ENCODE peak calls at places on chromosome 18, in seven cellular contexts. One of them, this sample, is unnamed. For H3K36me3, the result is how much of the 10 kb centered on the place peaks cover.

GRCh38 chr18:22441638-22442037 is 23.9 kb upstream of the CTAGE1 start:
- DNase-seq in thyroid gland: no peak
- DNase-seq in Peyer's patch: no peak
- DNase-seq in fibroblast of lung: no peak
- DNase-seq in CD8-positive, alpha-beta T cell: no peak
- DNase-seq in HCT116: no peak
- DNase-seq in adrenal gland: no peak
- DNase-seq in this sample: no peak

GRCh38 chr18:46497129-46497528 is 159.9 kb downstream of the LOXHD1 start:
- DNase-seq in HCT116: no peak
- DNase-seq in thyroid gland: peak
- DNase-seq in adrenal gland: no peak
- DNase-seq in CD8-positive, alpha-beta T cell: peak
- DNase-seq in fibroblast of lung: peak
- DNase-seq in Peyer's patch: no peak
- DNase-seq in this sample: no peak

GRCh38 chr18:43627833-43628370 is 350.6 kb upstream of the SYT4 start:
- DNase-seq in fibroblast of lung: no peak
- DNase-seq in HCT116: no peak
- DNase-seq in Peyer's patch: no peak
- DNase-seq in thyroid gland: no peak
- DNase-seq in CD8-positive, alpha-beta T cell: no peak
- DNase-seq in adrenal gland: no peak
- DNase-seq in this sample: no peak

GRCh38 chr18:48923746-48924580 is 26.8 kb downstream of the SMAD7 start:
- DNase-seq in thyroid gland: no peak
- DNase-seq in fibroblast of lung: peak
- DNase-seq in Peyer's patch: peak
- DNase-seq in adrenal gland: no peak
- DNase-seq in CD8-positive, alpha-beta T cell: no peak
- DNase-seq in HCT116: no peak
- DNase-seq in this sample: no peak

GRCh38 chr18:61929881-61930640 is 37.3 kb upstream of the RNF152 start:
- DNase-seq in adrenal gland: no peak
- DNase-seq in HCT116: no peak
- DNase-seq in CD8-positive, alpha-beta T cell: no peak
- DNase-seq in thyroid gland: no peak
- DNase-seq in Peyer's patch: no peak
- DNase-seq in fibroblast of lung: no peak
- DNase-seq in this sample: no peak

GRCh38 chr18:37385846-37386435 is 179.7 kb downstream of the CELF4 start:
- DNase-seq in HCT116: peak
- DNase-seq in fibroblast of lung: peak
- DNase-seq in CD8-positive, alpha-beta T cell: no peak
- DNase-seq in Peyer's patch: no peak
- DNase-seq in thyroid gland: no peak
- DNase-seq in adrenal gland: no peak
- DNase-seq in this sample: no peak

GRCh38 chr18:41660654-41661053 is 294.4 kb upstream of the PIK3C3 start:
- DNase-seq in HCT116: no peak
- DNase-seq in fibroblast of lung: peak
- DNase-seq in CD8-positive, alpha-beta T cell: no peak
- DNase-seq in Peyer's patch: no peak
- DNase-seq in thyroid gland: no peak
- DNase-seq in adrenal gland: no peak
- DNase-seq in this sample: no peak

GRCh38 chr18:75422341-75422910 is 5.1 kb downstream of the SMIM21 start:
- DNase-seq in CD8-positive, alpha-beta T cell: no peak
- DNase-seq in thyroid gland: no peak
- DNase-seq in Peyer's patch: no peak
- DNase-seq in HCT116: no peak
- DNase-seq in adrenal gland: no peak
- DNase-seq in fibroblast of lung: peak
- DNase-seq in this sample: no peak

GRCh38 chr18:53757346-53757745 is 467.1 kb downstream of the MBD2 start:
- DNase-seq in Peyer's patch: no peak
- DNase-seq in adrenal gland: no peak
- DNase-seq in fibroblast of lung: peak
- DNase-seq in CD8-positive, alpha-beta T cell: no peak
- DNase-seq in thyroid gland: no peak
- DNase-seq in HCT116: no peak
- DNase-seq in this sample: no peak

GRCh38 chr18:36516726-36517125 is 219.2 kb downstream of the FHOD3 start:
- DNase-seq in adrenal gland: no peak
- DNase-seq in CD8-positive, alpha-beta T cell: no peak
- DNase-seq in HCT116: no peak
- DNase-seq in thyroid gland: no peak
- DNase-seq in fibroblast of lung: no peak
- DNase-seq in Peyer's patch: no peak
- DNase-seq in this sample: no peak

GRCh38 chr18:79458917-79459803 is 63.4 kb downstream of the NFATC1 start:
- DNase-seq in thyroid gland: no peak
- DNase-seq in adrenal gland: no peak
- DNase-seq in fibroblast of lung: no peak
- DNase-seq in HCT116: no peak
- DNase-seq in CD8-positive, alpha-beta T cell: no peak
- DNase-seq in Peyer's patch: no peak
- DNase-seq in this sample: no peak

GRCh38 chr18:79461627-79462026 is 65.9 kb downstream of the NFATC1 start:
- DNase-seq in fibroblast of lung: no peak
- DNase-seq in CD8-positive, alpha-beta T cell: no peak
- DNase-seq in HCT116: no peak
- DNase-seq in thyroid gland: no peak
- DNase-seq in Peyer's patch: no peak
- DNase-seq in adrenal gland: no peak
- DNase-seq in this sample: no peak

GRCh38 chr18:79459946-79460345 is 64.2 kb downstream of the NFATC1 start:
- DNase-seq in thyroid gland: no peak
- DNase-seq in fibroblast of lung: peak
- DNase-seq in HCT116: no peak
- DNase-seq in Peyer's patch: no peak
- DNase-seq in adrenal gland: no peak
- DNase-seq in CD8-positive, alpha-beta T cell: no peak
- DNase-seq in this sample: no peak

GRCh38 chr18:79458131-79458838 is 62.6 kb downstream of the NFATC1 start:
- DNase-seq in fibroblast of lung: peak
- DNase-seq in adrenal gland: peak
- DNase-seq in CD8-positive, alpha-beta T cell: no peak
- DNase-seq in Peyer's patch: peak
- DNase-seq in HCT116: peak
- DNase-seq in thyroid gland: no peak
- DNase-seq in this sample: peak

GRCh38 chr18:79460445-79461300 is 64.9 kb downstream of the NFATC1 start:
- DNase-seq in fibroblast of lung: peak
- DNase-seq in CD8-positive, alpha-beta T cell: no peak
- DNase-seq in HCT116: no peak
- DNase-seq in Peyer's patch: peak
- DNase-seq in adrenal gland: no peak
- DNase-seq in thyroid gland: no peak
- DNase-seq in this sample: no peak
- TF ChIP-seq CTCF in fibroblast of lung: no peak
- TF ChIP-seq CTCF in CD8-positive, alpha-beta T cell: no peak
- TF ChIP-seq CTCF in HCT116: no peak
- TF ChIP-seq CTCF in Peyer's patch: no peak
- TF ChIP-seq CTCF in adrenal gland: no peak
- TF ChIP-seq CTCF in thyroid gland: no peak
- TF ChIP-seq CTCF in this sample: no peak

DNA sequence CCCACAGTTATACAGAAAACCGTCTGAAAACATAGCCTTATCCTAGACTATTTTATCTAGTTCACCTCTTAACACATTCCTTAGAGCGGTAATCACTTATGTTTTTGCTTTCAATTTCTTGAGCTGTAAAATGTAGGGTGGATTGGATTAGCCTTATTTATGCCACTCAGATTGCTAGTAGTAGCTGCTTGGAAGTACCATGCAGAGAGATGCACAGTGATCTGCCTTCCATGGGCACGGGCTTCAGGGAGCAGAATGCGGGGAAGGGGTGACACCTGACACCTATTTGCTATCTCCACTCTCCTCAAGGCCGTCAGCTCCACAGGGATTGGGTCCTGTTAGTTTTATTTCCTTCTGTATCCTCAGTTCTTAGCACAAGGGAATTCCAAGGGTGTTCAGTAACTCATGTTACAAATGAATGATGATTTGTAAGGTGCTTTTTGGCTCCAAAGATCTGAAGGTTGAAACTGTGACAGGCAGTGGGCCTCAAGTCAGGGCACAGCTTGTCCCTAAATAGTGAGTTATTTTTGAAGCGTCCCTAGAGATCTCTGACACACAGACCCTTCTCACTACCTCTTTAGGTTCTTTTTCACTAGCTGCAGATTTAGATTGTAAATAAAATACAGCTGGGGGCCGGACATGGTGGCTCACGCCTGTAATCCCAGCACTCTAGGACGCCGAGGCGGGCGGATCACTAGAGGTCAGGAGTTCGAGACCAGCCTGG is 64.0 kb upstream of the PMAIP1 start:
- DNase-seq in CD8-positive, alpha-beta T cell: no peak
- DNase-seq in adrenal gland: no peak
- DNase-seq in HCT116: no peak
- DNase-seq in Peyer's patch: no peak
- DNase-seq in thyroid gland: no peak
- DNase-seq in fibroblast of lung: peak
- DNase-seq in this sample: no peak
- H3K4me3 ChIP-seq in CD8-positive, alpha-beta T cell: no peak
- H3K4me3 ChIP-seq in adrenal gland: no peak
- H3K4me3 ChIP-seq in HCT116: no peak
- H3K4me3 ChIP-seq in Peyer's patch: no peak
- H3K4me3 ChIP-seq in thyroid gland: no peak
- H3K4me3 ChIP-seq in fibroblast of lung: no peak
- H3K4me3 ChIP-seq in this sample: no peak

DNA sequence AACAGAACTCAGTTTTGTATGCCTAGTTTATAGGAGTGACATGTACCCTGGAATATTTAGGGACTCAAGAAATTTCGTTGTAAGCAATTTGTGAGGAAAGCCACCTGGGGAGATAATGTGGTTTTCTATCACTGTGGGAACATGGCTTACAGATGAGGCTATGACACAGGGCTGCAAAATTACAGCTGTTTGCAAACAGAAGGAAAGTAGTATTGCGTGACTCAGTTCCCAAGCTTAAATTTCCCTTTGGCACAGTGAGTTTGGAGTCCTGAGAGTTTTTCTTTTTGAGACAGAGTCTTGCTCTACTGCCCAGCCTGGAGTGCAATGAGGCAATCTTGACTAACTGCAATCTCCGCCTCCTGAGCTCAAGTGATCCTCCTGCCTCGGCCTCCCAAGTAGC is 149.8 kb downstream of the MYO5B start:
- DNase-seq in thyroid gland: no peak
- DNase-seq in fibroblast of lung: no peak
- DNase-seq in HCT116: no peak
- DNase-seq in CD8-positive, alpha-beta T cell: no peak
- DNase-seq in adrenal gland: no peak
- DNase-seq in Peyer's patch: no peak
- DNase-seq in this sample: no peak
- H3K36me3 ChIP-seq in thyroid gland: under half
- H3K36me3 ChIP-seq in fibroblast of lung: under half
- H3K36me3 ChIP-seq in HCT116: under half
- H3K36me3 ChIP-seq in CD8-positive, alpha-beta T cell: under half
- H3K36me3 ChIP-seq in adrenal gland: under half
- H3K36me3 ChIP-seq in Peyer's patch: under half
- H3K36me3 ChIP-seq in this sample: under half

GRCh38 chr18:32289480-32290075 is 99.7 kb downstream of the MEP1B start:
- DNase-seq in fibroblast of lung: peak
- DNase-seq in HCT116: peak
- DNase-seq in thyroid gland: peak
- DNase-seq in CD8-positive, alpha-beta T cell: peak
- DNase-seq in Peyer's patch: peak
- DNase-seq in adrenal gland: no peak
- DNase-seq in this sample: no peak
- TF ChIP-seq CTCF in fibroblast of lung: peak
- TF ChIP-seq CTCF in HCT116: peak
- TF ChIP-seq CTCF in thyroid gland: peak
- TF ChIP-seq CTCF in CD8-positive, alpha-beta T cell: no peak
- TF ChIP-seq CTCF in Peyer's patch: peak
- TF ChIP-seq CTCF in adrenal gland: peak
- TF ChIP-seq CTCF in this sample: peak

GRCh38 chr18:76697441-76697901 is 124.9 kb upstream of the ZNF236 start:
- DNase-seq in CD8-positive, alpha-beta T cell: no peak
- DNase-seq in Peyer's patch: no peak
- DNase-seq in adrenal gland: no peak
- DNase-seq in fibroblast of lung: peak
- DNase-seq in HCT116: no peak
- DNase-seq in thyroid gland: no peak
- DNase-seq in this sample: no peak
- H3K4me3 ChIP-seq in CD8-positive, alpha-beta T cell: no peak
- H3K4me3 ChIP-seq in Peyer's patch: no peak
- H3K4me3 ChIP-seq in adrenal gland: no peak
- H3K4me3 ChIP-seq in fibroblast of lung: peak
- H3K4me3 ChIP-seq in HCT116: no peak
- H3K4me3 ChIP-seq in thyroid gland: no peak
- H3K4me3 ChIP-seq in this sample: no peak

GRCh38 chr18:79707671-79708070 is 28.1 kb downstream of the CTDP1 start:
- DNase-seq in Peyer's patch: no peak
- DNase-seq in thyroid gland: no peak
- DNase-seq in adrenal gland: no peak
- DNase-seq in CD8-positive, alpha-beta T cell: no peak
- DNase-seq in HCT116: no peak
- DNase-seq in fibroblast of lung: no peak
- DNase-seq in this sample: no peak
- H3K36me3 ChIP-seq in Peyer's patch: half or more
- H3K36me3 ChIP-seq in thyroid gland: under half
- H3K36me3 ChIP-seq in adrenal gland: under half
- H3K36me3 ChIP-seq in CD8-positive, alpha-beta T cell: under half
- H3K36me3 ChIP-seq in HCT116: under half
- H3K36me3 ChIP-seq in fibroblast of lung: under half
- H3K36me3 ChIP-seq in this sample: under half

GRCh38 chr18:6222271-6222670 is 192.4 kb downstream of the L3MBTL4 start:
- DNase-seq in Peyer's patch: no peak
- DNase-seq in fibroblast of lung: no peak
- DNase-seq in adrenal gland: no peak
- DNase-seq in thyroid gland: no peak
- DNase-seq in HCT116: no peak
- DNase-seq in CD8-positive, alpha-beta T cell: no peak
- DNase-seq in this sample: no peak

GRCh38 chr18:6221602-6222014 is 193.1 kb downstream of the L3MBTL4 start:
- DNase-seq in CD8-positive, alpha-beta T cell: no peak
- DNase-seq in fibroblast of lung: peak
- DNase-seq in adrenal gland: no peak
- DNase-seq in thyroid gland: no peak
- DNase-seq in Peyer's patch: no peak
- DNase-seq in HCT116: no peak
- DNase-seq in this sample: no peak

GRCh38 chr18:6215888-6216287 is 198.8 kb downstream of the L3MBTL4 start:
- DNase-seq in CD8-positive, alpha-beta T cell: no peak
- DNase-seq in fibroblast of lung: no peak
- DNase-seq in Peyer's patch: no peak
- DNase-seq in adrenal gland: no peak
- DNase-seq in HCT116: no peak
- DNase-seq in thyroid gland: no peak
- DNase-seq in this sample: no peak

GRCh38 chr18:6220129-6220528 is 194.6 kb downstream of the L3MBTL4 start:
- DNase-seq in adrenal gland: no peak
- DNase-seq in HCT116: no peak
- DNase-seq in Peyer's patch: no peak
- DNase-seq in CD8-positive, alpha-beta T cell: no peak
- DNase-seq in thyroid gland: no peak
- DNase-seq in fibroblast of lung: no peak
- DNase-seq in this sample: no peak

GRCh38 chr18:6219116-6219717 is 195.5 kb downstream of the L3MBTL4 start:
- DNase-seq in adrenal gland: peak
- DNase-seq in fibroblast of lung: peak
- DNase-seq in thyroid gland: peak
- DNase-seq in CD8-positive, alpha-beta T cell: no peak
- DNase-seq in HCT116: no peak
- DNase-seq in Peyer's patch: no peak
- DNase-seq in this sample: peak
- TF ChIP-seq CTCF in adrenal gland: peak
- TF ChIP-seq CTCF in fibroblast of lung: peak
- TF ChIP-seq CTCF in thyroid gland: no peak
- TF ChIP-seq CTCF in CD8-positive, alpha-beta T cell: no peak
- TF ChIP-seq CTCF in HCT116: peak
- TF ChIP-seq CTCF in Peyer's patch: peak
- TF ChIP-seq CTCF in this sample: peak